ENCODE peak calls at places on chromosomes 3 and 15, in nine cellular contexts. Z is HuH-7.5; W is NCI-H1436; T is cardiac fibroblast; N is astrocyte of the spinal cord; X is hepatocyte; U is LoVo; B is stimulated activated CD4-positive, alpha-beta T cell treated with anti-CD3 and anti-CD28 coated beads, Interleukin-2, amount 100 ng/mL, for 48 hours; Q is HL-60. J is an unnamed sample.

GRCh38 chr3:135310317-135310716 is 515.3 kb downstream of the EPHB1 start:
- DNase-seq in B (no peak), X (peak), Z (no peak), W (peak), Q (no peak), N (no peak), T (no peak), U (peak), J (no peak)

GRCh38 chr3:105813710-105814109 is 55.1 kb downstream of the CBLB start:
- DNase-seq in Q (no peak), B (no peak), Z (no peak), U (no peak), T (no peak), W (no peak), N (no peak), X (no peak), J (no peak)

GRCh38 chr3:126208618-126209256 is 28.4 kb upstream of the ALDH1L1 start:
- DNase-seq in Q (peak), W (peak), N (peak), U (peak), Z (no peak), T (peak), X (peak), B (no peak), J (peak)

GRCh38 chr3:62046326-62046725 is 327.0 kb downstream of the FEZF2 start:
- DNase-seq in U (no peak), Z (no peak), B (no peak), N (peak), W (no peak), T (peak), X (no peak), Q (no peak), J (no peak)

GRCh38 chr3:178671261-178672191 is 135.3 kb downstream of the KCNMB2 start:
- DNase-seq in N (peak), U (no peak), X (peak), Q (no peak), T (peak), W (peak), Z (no peak), B (no peak), J (peak)

GRCh38 chr3:140188285-140188684 is 253.3 kb downstream of the CLSTN2 start:
- DNase-seq in T (no peak), W (no peak), B (no peak), X (no peak), U (no peak), N (no peak), Z (no peak), Q (no peak), J (no peak)

GRCh38 chr3:170721563-170721962 is 135.7 kb upstream of the SLC7A14 start:
- DNase-seq in Z (no peak), U (no peak), T (no peak), N (no peak), X (no peak), B (no peak), W (no peak), Q (no peak), J (no peak)

GRCh38 chr15:27258287-27258686 is 287.3 kb downstream of the GABRG3 start:
- DNase-seq in B (no peak), U (no peak), Z (no peak), T (no peak), Q (no peak), N (no peak), X (no peak), W (no peak), J (no peak)

GRCh38 chr3:109806929-109807328 is 469.6 kb upstream of the DPPA4 start:
- DNase-seq in T (peak), Z (no peak), B (peak), X (no peak), N (peak), Q (peak), W (no peak), U (no peak), J (peak)

GRCh38 chr15:31235298-31236183 is 91.1 kb upstream of the KLF13 start:
- DNase-seq in W (peak), N (no peak), T (peak), X (peak), Q (no peak), U (no peak), Z (no peak), B (no peak), J (no peak)

GRCh38 chr15:88637841-88638625 is 783 bp upstream of the ISG20 start:
- DNase-seq in B (no peak), Z (peak), U (no peak), N (no peak), Q (no peak), T (no peak), W (no peak), X (peak), J (no peak)

GRCh38 chr15:51737538-51738305 is at the start of gene LYSMD2:
- DNase-seq in Z (peak), X (peak), T (peak), Q (peak), N (peak), U (peak), W (no peak), B (peak), J (peak)

GRCh38 chr3:4709336-4709735 is 216.2 kb downstream of the ITPR1 start:
- DNase-seq in T (no peak), U (no peak), B (no peak), X (no peak), Q (no peak), W (no peak), Z (no peak), N (no peak), J (no peak)

GRCh38 chr3:52528596-52529375 is 4.9 kb downstream of the NT5DC2 start:
- DNase-seq in W (no peak), N (no peak), Q (no peak), B (no peak), U (no peak), Z (peak), X (no peak), T (no peak), J (no peak)

GRCh38 chr3:194051554-194052175 is 84.3 kb upstream of the HES1 start:
- DNase-seq in X (no peak), N (no peak), Q (peak), T (no peak), W (peak), B (no peak), U (peak), Z (no peak), J (no peak)

GRCh38 chr3:64684715-64685261 is 3.0 kb downstream of the ADAMTS9 start:
- DNase-seq in T (peak), N (peak), U (no peak), Z (no peak), Q (no peak), W (no peak), B (no peak), X (peak), J (peak)

GRCh38 chr15:59993041-59993750 is 10.9 kb upstream of the FOXB1 start:
- DNase-seq in Q (no peak), X (no peak), T (no peak), U (no peak), B (no peak), W (no peak), N (no peak), Z (no peak), J (no peak)

GRCh38 chr3:100001514-100002270 is 112.6 kb downstream of the FILIP1L start:
- DNase-seq in X (no peak), N (no peak), B (no peak), W (no peak), U (no peak), Q (no peak), T (no peak), Z (no peak), J (no peak)

GRCh38 chr15:73841756-73842590 is 31.4 kb upstream of the TBC1D21 start:
- DNase-seq in B (no peak), U (no peak), Q (no peak), N (no peak), Z (no peak), W (no peak), X (no peak), T (no peak), J (no peak)

J was measured in Calu3.